ENCODE peak calls at places on chromosomes 7 and 10, in ten cellular contexts. M is uterus; J is neuronal stem cell; Q is CD4-positive, CD25-positive, alpha-beta regulatory T cell; R is PC-9; C is Peyer's patch; I is A549; D is small intestine; O is cardiac muscle cell; A is psoas muscle. W is an unnamed sample. For H3K4me1, the result is how much of the 10 kb centered on the place peaks cover.

GRCh38 chr10:576130-576465 is 113.4 kb downstream of the DIP2C start:
- DNase-seq in D (no peak), M (no peak), C (no peak), R (no peak), J (no peak), I (no peak), A (peak), O (no peak), Q (no peak), W (no peak)

GRCh38 chr7:25665346-25665745 is 437.1 kb upstream of the NPVF start:
- DNase-seq in Q (no peak), I (no peak), O (no peak), A (peak), J (no peak), D (no peak), C (no peak), M (peak), R (no peak), W (no peak)

GRCh38 chr10:971150-971542 is 17.1 kb upstream of the GTPBP4 start:
- DNase-seq in R (no peak), A (no peak), Q (no peak), J (no peak), D (no peak), C (no peak), I (no peak), M (no peak), O (no peak), W (peak)

GRCh38 chr10:122086416-122087240 is 97.7 kb downstream of the TACC2 start:
- DNase-seq in I (no peak), R (no peak), D (no peak), A (no peak), J (no peak), C (no peak), O (no peak), M (no peak), Q (no peak), W (no peak)

GRCh38 chr10:46317889-46318288 is 31.1 kb downstream of the ANTXRL start:
- DNase-seq in J (no peak), R (no peak), O (no peak), A (no peak), Q (no peak), M (no peak), C (no peak), I (no peak), D (no peak), W (no peak)

GRCh38 chr10:3146289-3146688 is 26.3 kb downstream of the PITRM1 start:
- DNase-seq in A (no peak), Q (no peak), O (no peak), R (no peak), I (no peak), M (no peak), C (no peak), D (no peak), J (no peak), W (no peak)

GRCh38 chr10:126059101-126059826 is 162.9 kb downstream of the FANK1 start:
- DNase-seq in C (no peak), Q (no peak), M (no peak), R (no peak), A (no peak), I (no peak), O (no peak), D (no peak), J (no peak), W (no peak)

GRCh38 chr10:13346280-13346819 is 1.7 kb downstream of the SEPHS1 start:
- DNase-seq in D (peak), R (no peak), J (no peak), A (peak), I (no peak), Q (no peak), O (no peak), M (peak), C (no peak), W (peak)

GRCh38 chr10:27620425-27621397 is 116.6 kb downstream of the RAB18 start:
- DNase-seq in O (no peak), J (no peak), I (no peak), C (no peak), A (peak), M (peak), R (no peak), D (no peak), Q (no peak), W (no peak)

GRCh38 chr7:43044521-43044920 is 67.9 kb upstream of the HECW1 start:
- DNase-seq in D (no peak), M (no peak), I (no peak), J (no peak), A (no peak), C (no peak), O (no peak), Q (no peak), R (no peak), W (no peak)

GRCh38 chr10:100895346-100895745 is 17.4 kb upstream of the SLF2 start:
- DNase-seq in D (peak), C (no peak), M (no peak), I (no peak), J (no peak), R (no peak), O (no peak), Q (no peak), A (no peak), W (no peak)

GRCh38 chr10:992523-993340 is 4.5 kb downstream of the GTPBP4 start:
- DNase-seq in A (no peak), J (no peak), Q (no peak), O (no peak), R (no peak), M (no peak), D (no peak), C (no peak), I (no peak), W (peak)

GRCh38 chr7:5679741-5680473 is 101.6 kb downstream of the RNF216 start:
- DNase-seq in O (no peak), C (no peak), Q (no peak), D (no peak), A (peak), I (no peak), R (no peak), M (no peak), J (no peak), W (peak)

GRCh38 chr10:27683226-27683625 is 62.4 kb downstream of the MKX start:
- DNase-seq in O (no peak), J (no peak), C (no peak), M (no peak), Q (no peak), R (no peak), A (no peak), I (no peak), D (no peak), W (no peak)

GRCh38 chr7:5541087-5541992 is 117.7 kb upstream of the TNRC18 start:
- DNase-seq in O (no peak), D (no peak), Q (no peak), R (no peak), M (no peak), A (peak), C (no peak), J (no peak), I (no peak), W (no peak)

GRCh38 chr10:32271617-32272016 is 75.3 kb downstream of the EPC1 start:
- DNase-seq in O (no peak), A (no peak), R (no peak), M (no peak), C (no peak), D (no peak), I (no peak), J (no peak), Q (no peak), W (no peak)

GRCh38 chr7:38374507-38374906 is 101.1 kb upstream of the TARP start:
- DNase-seq in D (no peak), R (no peak), O (peak), A (no peak), Q (peak), I (peak), M (no peak), C (no peak), J (no peak), W (no peak)

GRCh38 chr10:30762620-30763019 is 133.1 kb upstream of the LYZL2 start:
- DNase-seq in M (no peak), J (no peak), I (no peak), C (no peak), A (no peak), R (no peak), Q (no peak), D (no peak), O (no peak), W (no peak)

GRCh38 chr10:50469288-50469687 is 154.5 kb downstream of the SGMS1 start:
- DNase-seq in R (no peak), O (no peak), D (no peak), A (no peak), I (no peak), J (no peak), C (no peak), Q (no peak), M (no peak), W (no peak)

GRCh38 chr10:69092959-69093850 is 5.3 kb downstream of the SRGN start:
- DNase-seq in Q (peak), A (peak), I (peak), M (peak), R (peak), D (peak), J (peak), O (peak), C (no peak), W (peak)

DNA sequence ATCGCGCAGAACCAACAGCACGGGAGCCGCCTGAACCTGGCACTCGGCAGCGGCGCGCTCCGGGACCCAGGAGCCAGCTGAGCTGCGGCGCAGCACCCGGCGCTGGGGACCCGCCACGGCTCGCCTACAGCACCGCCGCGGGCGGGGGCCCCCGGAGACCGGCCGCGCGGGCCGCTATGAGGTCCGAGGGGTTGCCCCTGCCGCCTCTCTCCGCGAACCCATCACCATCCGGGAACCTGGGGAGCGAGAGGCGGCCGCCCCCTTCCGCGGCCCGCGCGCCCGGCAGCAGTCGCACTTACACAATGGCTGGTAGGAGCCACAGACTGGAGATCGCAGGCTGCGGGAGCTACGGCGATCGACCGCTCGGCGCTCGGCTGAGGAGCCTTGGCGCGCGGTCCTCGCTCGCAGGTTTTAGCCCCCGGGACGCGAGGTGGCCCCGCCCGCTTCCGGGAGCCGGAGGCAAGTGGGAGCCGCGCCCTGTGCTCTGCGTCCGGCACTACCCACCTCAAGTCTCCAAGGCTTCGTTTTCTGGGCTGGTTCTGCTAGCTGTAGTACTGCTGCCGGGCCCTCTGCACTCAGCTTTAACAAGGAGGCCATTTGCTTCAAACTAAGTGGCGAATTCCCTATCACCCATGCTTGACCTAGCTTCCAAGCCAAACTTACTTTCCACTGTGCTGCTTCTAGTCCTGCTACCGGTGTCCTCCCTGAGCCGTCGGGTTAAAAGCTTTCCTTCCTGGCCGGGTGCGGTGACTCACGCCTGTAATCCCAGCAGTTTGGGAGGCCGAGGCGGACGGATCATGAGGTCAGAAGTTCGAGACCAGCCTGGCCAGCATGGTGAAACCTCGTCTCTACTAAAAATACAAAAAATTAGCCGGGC is at the start of gene TPK1:
- DNase-seq in A (peak), Q (peak), O (peak), I (peak), D (peak), R (peak), J (peak), M (peak), C (peak), W (peak)
- H3K4me1 ChIP-seq in A (under half), Q (under half), O (under half), I (under half), D (under half), R (under half), J (under half), M (under half), C (under half), W (under half)

GRCh38 chr10:73589538-73590126 is 1.5 kb downstream of the USP54 start:
- DNase-seq in A (no peak), Q (no peak), I (no peak), M (no peak), O (no peak), J (no peak), R (no peak), D (peak), C (no peak), W (no peak)

GRCh38 chr10:73590881-73591577 is at the start of gene USP54:
- DNase-seq in I (no peak), A (no peak), R (peak), M (no peak), D (peak), Q (no peak), J (peak), O (peak), C (no peak), W (no peak)

GRCh38 chr10:73591578-73591902 is 398 bp upstream of the USP54 start:
- DNase-seq in I (no peak), D (no peak), Q (no peak), M (no peak), O (peak), R (peak), J (peak), C (no peak), A (no peak), W (no peak)

GRCh38 chr10:73586583-73586984 is 4.6 kb downstream of the USP54 start:
- DNase-seq in M (no peak), I (no peak), C (no peak), J (no peak), Q (no peak), A (no peak), O (no peak), R (peak), D (peak), W (peak)

DNA sequence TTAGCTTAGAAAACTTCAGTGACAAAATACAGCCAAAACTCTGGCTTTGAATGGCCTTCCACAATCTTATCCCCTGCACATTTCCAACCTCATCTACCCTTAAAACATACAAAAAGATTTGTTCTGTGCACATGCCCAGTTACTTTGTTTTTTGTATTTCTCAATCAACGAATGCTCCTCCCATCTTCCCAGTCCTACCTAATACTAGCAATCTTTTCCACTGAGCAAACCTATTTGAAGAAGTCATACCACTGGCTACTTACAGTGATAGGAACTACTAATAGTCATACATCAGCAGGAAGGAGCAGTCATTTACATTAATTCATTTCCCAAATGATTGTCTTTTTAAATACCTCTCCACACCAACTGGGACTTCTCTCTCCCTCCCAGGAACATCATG is 2.5 kb downstream of the USP54 start:
- DNase-seq in C (no peak), A (no peak), D (no peak), R (no peak), Q (no peak), O (no peak), M (no peak), I (no peak), J (no peak), W (no peak)
- H3K4me1 ChIP-seq in C (under half), A (half or more), D (under half), R (half or more), Q (under half), O (under half), M (under half), I (half or more), J (under half), W (under half)

DNA sequence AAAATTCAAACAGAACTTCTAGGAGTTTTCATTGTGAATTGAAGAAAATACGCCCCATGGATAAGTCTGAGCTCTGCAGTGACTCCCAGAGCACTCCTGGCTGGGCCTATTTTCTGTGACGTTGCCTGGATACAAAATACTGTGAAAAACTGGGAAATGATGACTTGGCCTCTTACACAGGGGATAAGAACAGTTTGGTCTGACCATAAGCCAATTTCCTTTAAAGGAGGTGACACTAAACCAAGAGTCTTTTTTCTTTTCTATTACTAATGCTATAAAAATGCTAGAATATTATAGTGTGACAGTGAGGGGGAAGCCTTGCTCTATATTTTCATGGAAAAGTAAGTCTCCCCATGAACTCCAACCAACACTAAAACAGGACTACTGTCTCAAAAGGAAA is 45.6 kb downstream of the MYOF start:
- DNase-seq in C (no peak), Q (no peak), A (peak), O (no peak), J (no peak), I (no peak), M (peak), R (no peak), D (no peak), W (peak)
- H3K4me1 ChIP-seq in C (under half), Q (under half), A (under half), O (half or more), J (under half), I (half or more), M (under half), R (half or more), D (under half), W (under half)

DNA sequence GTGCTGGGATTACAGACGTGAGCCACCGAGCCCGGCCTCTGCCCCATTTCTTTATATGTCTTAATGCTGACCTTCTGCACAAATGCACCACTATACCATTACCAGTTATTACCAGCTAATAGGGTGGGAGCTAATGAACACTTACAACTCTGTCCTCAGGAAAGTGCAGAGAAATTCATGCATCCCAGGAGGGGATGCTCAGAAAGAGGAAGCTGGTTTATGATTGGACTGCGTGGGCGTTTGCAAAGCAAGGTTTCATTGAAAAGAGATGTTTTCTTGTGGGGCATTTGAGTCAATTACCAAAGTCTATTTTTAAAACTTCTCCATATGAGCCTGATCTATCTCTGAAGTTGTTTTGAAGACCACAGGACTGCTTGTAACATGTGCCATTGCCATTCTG is 417.7 kb upstream of the CELF2 start:
- DNase-seq in M (no peak), J (no peak), C (no peak), D (no peak), Q (no peak), I (no peak), O (no peak), A (no peak), R (no peak), W (no peak)
- H3K4me1 ChIP-seq in M (under half), J (under half), C (under half), D (under half), Q (under half), I (under half), O (under half), A (under half), R (under half), W (under half)

GRCh38 chr10:104089621-104090020 is 3.9 kb upstream of the COL17A1 start:
- DNase-seq in O (no peak), C (no peak), M (no peak), J (no peak), A (no peak), D (no peak), I (no peak), R (no peak), Q (no peak), W (no peak)
- H3K4me1 ChIP-seq in O (under half), C (under half), M (under half), J (under half), A (under half), D (under half), I (under half), R (under half), Q (under half), W (under half)

GRCh38 chr7:34070486-34071323 is 165.4 kb downstream of the BMPER start:
- DNase-seq in D (no peak), C (no peak), M (no peak), R (no peak), A (no peak), I (no peak), O (no peak), Q (no peak), J (no peak), W (no peak)
- H3K4me1 ChIP-seq in D (under half), C (under half), M (under half), R (under half), A (under half), I (half or more), O (under half), Q (under half), J (under half), W (under half)

GRCh38 chr10:71972746-71973695 is 8.8 kb downstream of the CHST3 start:
- DNase-seq in M (no peak), C (no peak), I (no peak), J (no peak), D (no peak), O (no peak), Q (no peak), A (no peak), R (no peak), W (no peak)

GRCh38 chr10:71971769-71972555 is 7.8 kb downstream of the CHST3 start:
- DNase-seq in I (no peak), M (no peak), Q (no peak), D (no peak), O (no peak), C (no peak), A (no peak), R (no peak), J (no peak), W (no peak)

GRCh38 chr10:71975087-71975890 is 11.1 kb downstream of the CHST3 start:
- DNase-seq in R (peak), A (peak), Q (no peak), I (no peak), D (peak), M (no peak), J (no peak), C (no peak), O (no peak), W (peak)

GRCh38 chr10:71974489-71975011 is 10.4 kb downstream of the CHST3 start:
- DNase-seq in A (peak), C (no peak), M (no peak), R (peak), Q (no peak), O (no peak), J (no peak), I (peak), D (no peak), W (peak)

GRCh38 chr10:71973777-71974488 is 9.7 kb downstream of the CHST3 start:
- DNase-seq in A (no peak), O (no peak), D (no peak), M (no peak), R (no peak), C (no peak), Q (no peak), I (no peak), J (no peak), W (no peak)
- H3K4me1 ChIP-seq in A (half or more), O (under half), D (under half), M (under half), R (under half), C (under half), Q (under half), I (half or more), J (under half), W (under half)

W was measured in adrenal gland.